ENCODE peak calls at places on chromosomes 7 and 10, in eight cellular contexts. M is H1, T is breast epithelium, C is stomach, H is body of pancreas, B is suprapubic skin, S is uterus, O is ovary. Q is an unnamed sample. For H3K36me3, the result is how much of the 10 kb centered on the place peaks cover.

GRCh38 chr10:3668276-3668960 is 116.6 kb downstream of the KLF6 start:
- DNase-seq in C (peak), O (no peak), S (peak), T (no peak), H (peak), B (no peak), M (peak), Q (no peak)

GRCh38 chr10:125812128-125812527 is 10.9 kb downstream of the UROS start:
- DNase-seq in T (no peak), M (no peak), S (no peak), B (no peak), H (peak), C (no peak), O (no peak), Q (no peak)

GRCh38 chr10:51879238-51879637 is 179.8 kb upstream of the CSTF2T start:
- DNase-seq in B (no peak), S (peak), M (no peak), T (no peak), O (no peak), C (no peak), H (no peak), Q (peak)

GRCh38 chr10:98262571-98262970 is 5.4 kb downstream of the LOXL4 start:
- DNase-seq in C (peak), O (no peak), T (no peak), S (no peak), B (peak), H (peak), M (no peak), Q (no peak)

GRCh38 chr10:110305767-110306451 is 1.2 kb upstream of the SMNDC1 start:
- DNase-seq in C (peak), B (no peak), O (peak), T (no peak), M (no peak), H (peak), S (peak), Q (no peak)

GRCh38 chr10:119991816-119992215 is 99.3 kb downstream of the SEC23IP start:
- DNase-seq in O (no peak), C (no peak), B (no peak), S (no peak), M (no peak), H (no peak), T (no peak), Q (no peak)

GRCh38 chr7:149379625-149380024 is 81.2 kb downstream of the ZNF777 start:
- DNase-seq in H (no peak), B (no peak), M (no peak), O (no peak), C (no peak), S (no peak), T (no peak), Q (no peak)

GRCh38 chr10:133039107-133039822 is 48.5 kb upstream of the ADGRA1 start:
- DNase-seq in T (no peak), S (no peak), B (no peak), O (no peak), C (no peak), H (no peak), M (no peak), Q (no peak)

GRCh38 chr7:16697507-16698199 is 51.7 kb downstream of the BZW2 start:
- DNase-seq in M (no peak), S (no peak), O (no peak), H (no peak), C (no peak), T (no peak), B (no peak), Q (no peak)
- H3K36me3 ChIP-seq in M (half or more), S (under half), O (under half), H (under half), C (half or more), T (under half), B (half or more), Q (under half)

GRCh38 chr7:28687631-28688030 is 270.5 kb downstream of the TRIL start:
- DNase-seq in M (no peak), H (no peak), S (no peak), T (no peak), C (no peak), O (no peak), B (no peak), Q (no peak)

GRCh38 chr7:28686418-28686800 is 271.7 kb downstream of the TRIL start:
- DNase-seq in C (no peak), S (peak), M (peak), B (no peak), T (no peak), O (no peak), H (peak), Q (no peak)

GRCh38 chr7:28685291-28685659 is 272.9 kb downstream of the TRIL start:
- DNase-seq in B (no peak), T (peak), O (peak), M (no peak), S (peak), C (no peak), H (peak), Q (peak)

GRCh38 chr7:28684729-28685211 is 272.5 kb downstream of the CREB5 start:
- DNase-seq in T (no peak), O (no peak), S (no peak), C (no peak), M (no peak), B (no peak), H (no peak), Q (no peak)

DNA sequence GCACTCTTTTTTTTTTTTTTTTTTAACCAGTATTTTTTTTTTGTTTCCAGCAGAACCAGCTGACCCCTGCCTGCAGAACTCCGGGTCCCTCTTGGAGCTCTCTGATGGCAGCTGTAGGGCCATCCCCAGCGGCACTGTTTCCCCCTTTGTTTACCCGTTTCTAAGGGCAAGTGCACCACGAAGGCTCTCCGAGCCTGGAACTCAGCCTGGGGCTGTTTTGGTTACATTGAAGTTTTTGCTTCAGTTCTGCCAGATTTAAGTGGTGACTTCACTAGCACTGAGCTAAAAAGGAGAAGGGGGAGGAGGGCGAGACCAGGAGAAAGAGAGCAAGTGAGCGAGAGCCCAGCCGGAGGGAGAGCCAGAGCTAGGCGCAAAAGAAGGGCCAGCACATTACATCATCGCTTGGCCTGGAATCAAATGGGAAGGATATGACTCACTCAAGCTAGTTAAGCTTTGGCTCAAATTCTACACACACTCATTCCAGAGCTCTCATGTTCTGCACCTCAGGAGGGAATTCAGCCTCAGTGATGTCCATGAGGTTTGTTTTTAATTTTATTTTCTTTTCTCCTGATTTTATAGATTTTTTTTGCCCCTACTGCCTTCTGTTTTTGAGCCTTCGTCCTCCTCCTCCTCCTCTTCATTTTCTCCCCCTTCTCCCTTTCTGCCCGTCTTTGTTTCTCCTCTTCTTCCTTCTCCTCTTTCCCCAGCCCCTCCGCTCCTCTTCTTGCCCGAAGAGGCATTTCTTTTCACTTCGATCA is 272.3 kb downstream of the TRIL start:
- DNase-seq in C (peak), O (peak), S (peak), H (peak), T (peak), M (peak), B (peak), Q (peak)
- TF ChIP-seq POLR2A in C (no peak), O (peak), S (peak), H (peak), T (no peak), M (no peak), B (no peak), Q (peak)

GRCh38 chr10:131933695-131934086 is 32.9 kb downstream of the PPP2R2D start:
- DNase-seq in M (no peak), H (no peak), C (no peak), T (no peak), B (no peak), O (no peak), S (no peak), Q (no peak)

GRCh38 chr10:131931981-131932380 is 31.2 kb downstream of the PPP2R2D start:
- DNase-seq in H (no peak), O (no peak), S (no peak), T (no peak), M (no peak), C (peak), B (no peak), Q (peak)

GRCh38 chr10:131935260-131935659 is 34.5 kb downstream of the PPP2R2D start:
- DNase-seq in S (no peak), O (no peak), H (no peak), C (no peak), M (no peak), T (no peak), B (no peak), Q (no peak)

GRCh38 chr10:131934769-131935168 is 34.0 kb downstream of the PPP2R2D start:
- DNase-seq in O (peak), H (no peak), T (no peak), C (peak), M (no peak), B (no peak), S (no peak), Q (peak)

DNA sequence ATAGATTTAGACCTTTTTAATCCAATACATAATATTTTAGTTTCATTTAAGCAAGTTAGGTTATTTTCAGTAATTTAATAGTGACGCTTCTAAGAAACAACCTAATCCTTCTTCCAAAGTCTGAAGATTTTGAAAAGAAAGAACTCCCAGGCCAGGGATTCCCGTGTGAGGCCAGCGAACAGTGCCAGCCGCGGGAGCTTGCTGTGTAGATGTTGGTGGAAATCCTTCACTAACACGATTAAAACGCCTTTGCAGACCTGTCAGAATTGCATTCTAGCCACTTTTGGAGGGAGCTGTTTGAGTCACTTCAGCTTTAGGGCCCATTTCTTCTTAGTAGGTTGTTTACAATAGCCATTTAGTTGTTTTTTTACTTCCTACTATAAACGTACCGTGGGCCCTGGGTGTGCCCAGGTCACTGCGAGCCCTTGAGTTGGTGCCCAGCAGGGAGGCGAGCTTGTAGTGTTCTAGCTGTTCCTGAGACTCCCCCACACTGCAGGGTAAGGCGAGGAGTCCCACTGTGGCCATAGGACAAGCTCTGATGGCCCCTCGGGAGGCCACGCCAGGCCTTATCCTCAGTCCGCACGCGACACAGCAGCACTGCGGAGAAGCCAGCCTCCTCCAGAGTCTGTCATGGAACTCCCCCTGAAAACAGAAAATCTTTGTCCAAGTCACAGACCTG is 32.3 kb downstream of the PPP2R2D start:
- DNase-seq in S (no peak), M (no peak), O (peak), B (no peak), C (no peak), T (no peak), H (no peak), Q (peak)
- H3K36me3 ChIP-seq in S (under half), M (under half), O (under half), B (under half), C (under half), T (under half), H (under half), Q (under half)

DNA sequence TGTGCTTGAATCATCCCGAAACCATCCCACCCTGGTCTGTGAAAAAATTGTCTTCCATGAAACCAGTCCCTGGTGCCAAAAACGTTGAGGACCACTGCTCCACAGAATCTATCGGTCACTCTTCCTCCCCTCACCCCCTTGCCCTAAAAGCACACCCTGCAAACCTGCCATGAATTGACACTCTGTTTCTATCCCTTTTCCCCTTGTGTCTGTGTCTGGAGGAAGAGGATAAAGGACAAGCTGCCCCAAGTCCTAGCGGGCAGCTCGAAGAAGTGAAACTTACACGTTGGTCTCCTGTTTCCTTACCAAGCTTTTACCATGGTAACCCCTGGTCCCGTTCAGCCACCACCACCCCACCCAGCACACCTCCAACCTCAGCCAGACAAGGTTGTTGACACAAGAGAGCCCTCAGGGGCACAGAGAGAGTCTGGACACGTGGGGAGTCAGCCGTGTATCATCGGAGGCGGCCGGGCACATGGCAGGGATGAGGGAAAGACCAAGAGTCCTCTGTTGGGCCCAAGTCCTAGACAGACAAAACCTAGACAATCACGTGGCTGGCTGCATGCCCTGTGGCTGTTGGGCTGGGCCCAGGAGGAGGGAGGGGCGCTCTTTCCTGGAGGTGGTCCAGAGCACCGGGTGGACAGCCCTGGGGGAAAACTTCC is 784 bp upstream of the SERPINE1 start:
- DNase-seq in T (no peak), C (peak), H (peak), B (peak), M (no peak), O (peak), S (peak), Q (peak)
- TF ChIP-seq POLR2A in T (no peak), C (no peak), H (no peak), B (no peak), M (no peak), O (no peak), S (no peak), Q (no peak)

GRCh38 chr10:114387784-114388183 is 16.5 kb downstream of the AFAP1L2 start:
- DNase-seq in O (no peak), M (no peak), S (no peak), B (no peak), H (no peak), T (no peak), C (no peak), Q (peak)
- H3K36me3 ChIP-seq in O (under half), M (under half), S (under half), B (under half), H (under half), T (under half), C (under half), Q (under half)

GRCh38 chr10:32338262-32338661 is 8.7 kb downstream of the EPC1 start:
- DNase-seq in T (no peak), M (no peak), H (no peak), C (no peak), O (no peak), B (no peak), S (no peak), Q (no peak)

GRCh38 chr10:32337343-32337742 is 9.6 kb downstream of the EPC1 start:
- DNase-seq in B (no peak), T (no peak), M (no peak), S (no peak), O (no peak), C (no peak), H (no peak), Q (no peak)

GRCh38 chr10:32332299-32332750 is 14.6 kb downstream of the EPC1 start:
- DNase-seq in H (peak), C (no peak), B (no peak), T (no peak), O (no peak), M (no peak), S (no peak), Q (no peak)

GRCh38 chr10:32331606-32332005 is 15.4 kb downstream of the EPC1 start:
- DNase-seq in M (no peak), C (no peak), O (no peak), S (no peak), H (no peak), T (no peak), B (no peak), Q (no peak)

DNA sequence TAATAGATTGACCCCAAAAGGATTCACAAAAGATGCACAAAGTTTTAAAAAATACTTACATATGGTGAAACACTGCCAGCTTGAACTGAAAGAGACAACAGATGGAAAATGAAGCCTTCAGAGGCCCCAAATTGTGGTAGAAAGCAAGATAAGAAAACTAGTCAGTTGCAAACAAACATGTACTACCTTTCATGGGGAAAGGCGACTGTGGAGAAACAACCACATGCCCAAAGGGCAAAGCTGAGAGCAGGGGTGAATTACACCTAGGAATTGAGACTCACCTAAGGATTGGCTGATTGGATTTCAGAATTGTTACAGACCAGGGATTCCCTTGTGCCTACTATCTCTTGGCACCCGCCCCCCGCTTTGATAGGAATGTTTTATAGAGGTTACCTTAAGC is 13.1 kb downstream of the EPC1 start:
- DNase-seq in T (no peak), O (no peak), H (no peak), S (no peak), C (no peak), M (no peak), B (no peak), Q (no peak)
- TF ChIP-seq POLR2A in T (no peak), O (no peak), H (no peak), S (no peak), C (no peak), M (no peak), B (no peak), Q (no peak)

Q was measured in sigmoid colon.